ENCODE peak calls at places on chromosomes 13 and 19, in seven cellular contexts. S is cardiac muscle cell; Z is GM23338; R is CD8-positive, alpha-beta T cell; H is lower leg skin; C is endodermal cell; P is astrocyte of the spinal cord. U is an unnamed sample.

GRCh38 chr19:2309734-2310362 is 1.9 kb upstream of the LINGO3 start:
- DNase-seq in S (peak), Z (no peak), R (no peak), H (no peak), C (no peak), P (peak), U (no peak)

GRCh38 chr13:45446181-45446580 is 18.6 kb upstream of the COG3 start:
- DNase-seq in S (no peak), Z (no peak), R (no peak), H (peak), C (no peak), P (peak), U (no peak)

GRCh38 chr19:19866599-19867248 is 1.0 kb downstream of the ZNF253 start:
- DNase-seq in S (peak), Z (peak), R (peak), H (peak), C (peak), P (no peak), U (no peak)

GRCh38 chr13:37136187-37136586 is 30.7 kb upstream of the CSNK1A1L start:
- DNase-seq in S (no peak), Z (no peak), R (no peak), H (no peak), C (no peak), P (no peak), U (no peak)

GRCh38 chr13:25846227-25846984 is 205.4 kb downstream of the SHISA2 start:
- DNase-seq in S (no peak), Z (no peak), R (no peak), H (no peak), C (no peak), P (no peak), U (no peak)

GRCh38 chr13:109113427-109113826 is 484.0 kb downstream of the MYO16 start:
- DNase-seq in S (no peak), Z (no peak), R (no peak), H (no peak), C (no peak), P (no peak), U (no peak)

GRCh38 chr19:53394522-53394973 is 401 bp upstream of the ZNF765 start:
- DNase-seq in S (peak), Z (peak), R (no peak), H (peak), C (peak), P (no peak), U (no peak)

GRCh38 chr19:47713046-47714021 is at the start of gene EHD2:
- DNase-seq in S (peak), Z (peak), R (peak), H (peak), C (peak), P (peak), U (no peak)

GRCh38 chr13:87792878-87793277 is 121.7 kb downstream of the SLITRK5 start:
- DNase-seq in S (no peak), Z (peak), R (no peak), H (no peak), C (peak), P (no peak), U (no peak)

GRCh38 chr19:31459430-31459829 is 110.2 kb upstream of the TSHZ3 start:
- DNase-seq in S (no peak), Z (peak), R (no peak), H (no peak), C (no peak), P (no peak), U (no peak)

GRCh38 chr13:21670883-21671792 is at the start of gene FGF9:
- DNase-seq in S (peak), Z (peak), R (peak), H (peak), C (peak), P (peak), U (peak)

GRCh38 chr13:85853161-85853894 is 54.1 kb upstream of the SLITRK6 start:
- DNase-seq in S (no peak), Z (no peak), R (no peak), H (peak), C (no peak), P (no peak), U (no peak)

GRCh38 chr13:79307866-79308298 is 98.2 kb downstream of the RBM26 start:
- DNase-seq in S (peak), Z (peak), R (no peak), H (no peak), C (peak), P (peak), U (no peak)

GRCh38 chr13:84455143-84455905 is 573.0 kb upstream of the SLITRK1 start:
- DNase-seq in S (no peak), Z (peak), R (no peak), H (no peak), C (no peak), P (no peak), U (no peak)

GRCh38 chr19:43809762-43810696 is 7.8 kb upstream of the LYPD5 start:
- DNase-seq in S (peak), Z (peak), R (no peak), H (peak), C (no peak), P (peak), U (no peak)

GRCh38 chr13:45538382-45538781 is 73.6 kb downstream of the COG3 start:
- DNase-seq in S (no peak), Z (no peak), R (no peak), H (no peak), C (no peak), P (no peak), U (no peak)

GRCh38 chr19:54002495-54003315 is 11.3 kb downstream of the CACNG6 start:
- DNase-seq in S (no peak), Z (no peak), R (no peak), H (no peak), C (no peak), P (no peak), U (peak)

GRCh38 chr19:46453661-46454060 is 17.7 kb downstream of the PNMA8A start:
- DNase-seq in S (no peak), Z (no peak), R (no peak), H (no peak), C (no peak), P (no peak), U (no peak)

GRCh38 chr13:106155411-106155810 is 380.1 kb downstream of the EFNB2 start:
- DNase-seq in S (no peak), Z (no peak), R (no peak), H (no peak), C (no peak), P (no peak), U (no peak)

GRCh38 chr19:40139533-40140287 is 49.0 kb upstream of the ZNF780A start:
- DNase-seq in S (peak), Z (peak), R (no peak), H (no peak), C (no peak), P (peak), U (no peak)

GRCh38 chr19:18204394-18205179 is 745 bp upstream of the RAB3A start:
- DNase-seq in S (no peak), Z (peak), R (peak), H (no peak), C (peak), P (no peak), U (no peak)

GRCh38 chr13:83876546-83876945 is 5.7 kb downstream of the SLITRK1 start:
- DNase-seq in S (no peak), Z (no peak), R (no peak), H (no peak), C (no peak), P (no peak), U (no peak)

GRCh38 chr13:73081256-73081915 is 22.6 kb downstream of the KLF5 start:
- DNase-seq in S (no peak), Z (no peak), R (no peak), H (no peak), C (no peak), P (no peak), U (no peak)

GRCh38 chr13:42215578-42216421 is 56.2 kb upstream of the AKAP11 start:
- DNase-seq in S (peak), Z (peak), R (no peak), H (no peak), C (peak), P (peak), U (no peak)

GRCh38 chr19:58399903-58400637 is 4.6 kb downstream of the RNF225 start:
- DNase-seq in S (no peak), Z (no peak), R (no peak), H (no peak), C (no peak), P (no peak), U (no peak)

GRCh38 chr13:21752501-21752900 is 81.6 kb downstream of the FGF9 start:
- DNase-seq in S (no peak), Z (no peak), R (no peak), H (no peak), C (no peak), P (no peak), U (no peak)

GRCh38 chr19:31515931-31516330 is 166.7 kb upstream of the TSHZ3 start:
- DNase-seq in S (peak), Z (no peak), R (no peak), H (peak), C (no peak), P (no peak), U (no peak)

GRCh38 chr13:97275265-97275664 is 53.1 kb downstream of the MBNL2 start:
- DNase-seq in S (peak), Z (no peak), R (no peak), H (no peak), C (no peak), P (peak), U (no peak)

GRCh38 chr13:114021464-114022308 is 47.8 kb upstream of the C13orf46 start:
- DNase-seq in S (no peak), Z (no peak), R (no peak), H (no peak), C (no peak), P (no peak), U (no peak)

DNA sequence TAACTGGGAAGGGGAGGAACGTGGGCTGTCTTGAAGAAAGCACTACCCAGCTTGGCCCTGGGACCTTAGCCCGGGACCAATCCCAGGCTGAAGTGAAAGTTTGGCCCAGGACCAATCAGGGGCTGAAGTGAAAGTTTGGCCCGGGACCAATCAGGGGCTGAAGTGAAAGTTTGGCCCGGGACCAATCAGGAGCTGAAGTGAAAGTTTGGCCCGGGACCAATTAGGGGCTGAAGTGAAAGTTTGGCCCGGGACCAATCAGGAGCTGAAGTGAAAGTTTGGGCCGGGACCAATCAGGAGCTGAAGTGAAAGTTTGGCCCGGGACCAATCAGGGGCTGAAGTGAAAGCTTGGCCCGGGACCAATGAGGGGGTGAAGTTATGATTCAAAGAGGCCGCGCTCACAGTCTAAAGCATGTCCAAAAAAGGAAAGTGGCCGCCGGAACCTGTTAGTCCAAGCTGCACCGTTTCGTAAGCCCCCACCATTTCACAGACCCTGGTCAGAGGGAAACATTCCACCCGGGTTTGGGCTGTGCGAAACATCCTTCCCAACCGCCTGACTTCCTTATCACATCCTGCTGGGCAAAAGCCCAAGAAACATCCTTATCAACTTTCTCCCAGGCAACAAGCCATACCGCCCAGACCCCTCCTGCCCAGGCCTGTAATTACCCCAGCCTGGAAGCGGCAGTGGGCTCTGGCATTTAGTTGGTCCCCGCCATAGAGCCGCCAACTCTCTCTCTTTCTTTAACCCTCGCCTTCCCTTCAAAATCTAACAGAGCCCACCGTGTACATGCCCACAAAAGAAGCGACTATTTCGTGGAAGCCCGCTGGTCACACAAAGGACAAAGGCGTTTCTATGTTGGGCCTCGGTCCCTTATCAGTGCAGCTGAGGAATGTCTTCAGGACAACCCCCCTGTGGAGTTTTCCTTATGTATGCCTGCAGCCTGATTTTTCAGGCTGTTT is 1.1 kb downstream of the ZNF850 start:
- DNase-seq in S (peak), Z (peak), R (peak), H (peak), C (peak), P (peak), U (peak)
- TF ChIP-seq CTCF in S (no peak), Z (no peak), R (no peak), H (no peak), C (no peak), P (no peak), U (no peak)

DNA sequence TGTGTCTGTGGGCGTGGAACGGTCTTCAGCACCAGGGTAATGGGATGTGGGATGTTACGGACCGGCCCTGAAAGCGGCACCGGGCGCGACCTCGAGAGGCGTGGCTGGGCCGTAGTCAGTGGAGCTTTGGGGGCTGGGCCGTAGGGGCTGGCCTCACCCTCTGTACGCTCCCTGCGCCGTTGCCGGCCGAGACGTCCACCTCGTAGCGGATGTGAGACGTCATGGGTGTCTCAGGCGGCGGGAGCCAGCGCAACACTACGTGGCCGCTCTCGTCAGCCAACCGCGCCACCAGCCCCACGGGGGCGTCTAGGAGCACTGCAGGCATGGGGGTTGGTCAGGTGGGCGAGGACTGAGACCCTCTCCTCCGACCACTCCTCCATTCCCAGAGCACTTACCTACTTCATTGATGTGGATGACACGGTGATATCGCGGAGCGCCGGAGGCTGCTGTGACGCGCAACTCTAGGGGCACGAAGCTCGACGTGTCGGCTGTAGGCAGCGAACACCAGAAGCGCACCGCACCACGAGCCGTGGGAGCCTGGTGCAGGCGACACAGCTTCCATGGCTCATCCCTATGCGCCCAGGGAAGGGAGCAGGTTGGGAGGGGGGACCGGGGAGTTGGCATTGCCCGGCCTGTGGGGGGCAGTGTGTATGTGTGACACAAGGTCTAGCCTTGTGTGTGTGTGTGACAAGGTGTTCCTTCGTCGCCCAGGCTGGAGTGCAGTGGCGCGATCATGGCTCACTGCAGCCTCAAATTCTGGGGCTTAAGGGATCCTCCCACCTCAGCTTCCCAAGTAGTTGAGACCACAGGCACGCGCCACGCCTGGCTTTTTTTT is 2.4 kb downstream of the EPOR start:
- DNase-seq in S (peak), Z (peak), R (peak), H (peak), C (peak), P (peak), U (peak)
- TF ChIP-seq CTCF in S (peak), Z (peak), R (no peak), H (no peak), C (peak), P (no peak), U (peak)

GRCh38 chr19:5826531-5827341 is 12.8 kb downstream of the FUT6 start:
- DNase-seq in S (peak), Z (peak), R (no peak), H (peak), C (peak), P (no peak), U (no peak)
- TF ChIP-seq CTCF in S (peak), Z (peak), R (no peak), H (no peak), C (peak), P (peak), U (no peak)

GRCh38 chr13:30971575-30971974 is 39.1 kb downstream of the TEX26 start:
- DNase-seq in S (peak), Z (no peak), R (no peak), H (no peak), C (no peak), P (no peak), U (no peak)
- TF ChIP-seq CTCF in S (no peak), Z (no peak), R (no peak), H (no peak), C (no peak), P (no peak), U (no peak)

U was measured in D721Med.